ENCODE peak calls at places on chromosomes 6 and 20, in nine cellular contexts. C is breast epithelium; A is psoas muscle; Q is NCI-H524; I is B cell; V is HCEC 1CT; N is naive thymus-derived CD4-positive, alpha-beta T cell; E is CD4-positive, CD25-positive, alpha-beta regulatory T cell; Y is stimulated activated naive CD4-positive, alpha-beta T cell treated with Interleukin-2 at 50 U/mL for 16 hours. M is an unnamed sample.

GRCh38 chr20:11411765-11412164 is 505.9 kb upstream of the BTBD3 start:
- DNase-seq in E (no peak), N (no peak), C (no peak), V (no peak), I (no peak), Y (no peak), A (no peak), Q (no peak), M (no peak)

GRCh38 chr20:7650081-7650480 is 290.2 kb downstream of the HAO1 start:
- DNase-seq in V (no peak), E (no peak), C (no peak), A (no peak), N (no peak), Y (no peak), Q (no peak), I (no peak), M (no peak)

GRCh38 chr6:123616016-123616415 is 20.7 kb downstream of the TRDN start:
- DNase-seq in Q (no peak), I (no peak), A (no peak), E (no peak), C (no peak), Y (no peak), N (no peak), V (no peak), M (no peak)

GRCh38 chr20:57224641-57225138 is 41.8 kb downstream of the BMP7 start:
- DNase-seq in Y (no peak), V (no peak), I (no peak), A (peak), Q (peak), N (no peak), E (no peak), C (no peak), M (no peak)

GRCh38 chr6:158290659-158291058 is 21.6 kb upstream of the TULP4 start:
- DNase-seq in C (no peak), A (no peak), E (peak), Y (peak), V (no peak), N (peak), I (peak), Q (no peak), M (peak)

GRCh38 chr6:22361576-22361975 is 64.7 kb upstream of the PRL start:
- DNase-seq in N (no peak), V (no peak), A (no peak), C (no peak), Y (no peak), Q (no peak), E (no peak), I (no peak), M (no peak)

GRCh38 chr6:140077712-140078551 is 703.5 kb upstream of the CITED2 start:
- DNase-seq in I (no peak), Q (no peak), A (no peak), C (no peak), N (no peak), E (no peak), V (peak), Y (no peak), M (no peak)

GRCh38 chr6:34912715-34913464 is 23.8 kb downstream of the ANKS1A start:
- DNase-seq in V (peak), N (peak), I (peak), C (no peak), E (peak), Q (no peak), Y (peak), A (no peak), M (peak)

GRCh38 chr6:149055195-149055899 is 262.2 kb upstream of the TAB2 start:
- DNase-seq in V (no peak), C (no peak), A (no peak), Q (no peak), E (no peak), I (no peak), Y (no peak), N (no peak), M (no peak)

GRCh38 chr6:155541976-155542375 is 86.3 kb upstream of the NOX3 start:
- DNase-seq in Q (peak), C (no peak), A (no peak), V (no peak), E (no peak), I (no peak), Y (no peak), N (no peak), M (no peak)

GRCh38 chr6:34284563-34285545 is 36.0 kb upstream of the SMIM29 start:
- DNase-seq in Y (no peak), N (no peak), V (peak), E (no peak), Q (peak), I (peak), C (no peak), A (peak), M (no peak)

GRCh38 chr6:108897371-108897770 is 49.1 kb downstream of the ARMC2 start:
- DNase-seq in Y (no peak), A (no peak), E (no peak), C (no peak), N (no peak), V (no peak), I (no peak), Q (no peak), M (no peak)

GRCh38 chr20:17683218-17684076 is 1.4 kb upstream of the RRBP1 start:
- DNase-seq in V (no peak), N (no peak), E (no peak), I (no peak), C (no peak), A (no peak), Q (no peak), Y (no peak), M (no peak)

GRCh38 chr6:116034327-116034726 is 26.4 kb downstream of the FRK start:
- DNase-seq in E (no peak), C (no peak), Q (no peak), V (peak), I (no peak), Y (no peak), A (no peak), N (no peak), M (no peak)

GRCh38 chr6:39421383-39422225 is 99.1 kb upstream of the KCNK16 start:
- DNase-seq in C (no peak), I (no peak), A (no peak), Y (no peak), N (no peak), V (no peak), E (no peak), Q (no peak), M (no peak)

GRCh38 chr6:88708197-88708744 is 255.1 kb downstream of the RNGTT start:
- DNase-seq in I (no peak), A (no peak), N (no peak), C (no peak), Y (no peak), Q (no peak), V (no peak), E (no peak), M (no peak)

GRCh38 chr6:99187429-99187828 is 162.0 kb downstream of the FAXC start:
- DNase-seq in E (no peak), I (no peak), Q (no peak), N (no peak), C (no peak), V (no peak), Y (no peak), A (no peak), M (no peak)

GRCh38 chr6:98833101-98834059 is 994 bp upstream of the POU3F2 start:
- DNase-seq in Y (peak), V (no peak), E (peak), C (no peak), Q (peak), N (no peak), I (no peak), A (no peak), M (no peak)

GRCh38 chr6:123550052-123550617 is 86.6 kb downstream of the TRDN start:
- DNase-seq in V (no peak), E (no peak), I (no peak), N (no peak), A (no peak), Q (no peak), Y (no peak), C (no peak), M (no peak)

GRCh38 chr20:18739785-18740184 is 73.8 kb upstream of the SCP2D1 start:
- DNase-seq in I (no peak), V (peak), A (no peak), Q (no peak), C (no peak), N (no peak), E (no peak), Y (no peak), M (peak)

GRCh38 chr6:35392111-35392702 is 49.8 kb downstream of the PPARD start:
- DNase-seq in E (no peak), N (no peak), C (peak), V (no peak), Q (no peak), Y (no peak), I (no peak), A (no peak), M (no peak)

GRCh38 chr6:56435754-56436153 is 188.4 kb upstream of the COL21A1 start:
- DNase-seq in Y (no peak), V (no peak), N (no peak), A (no peak), I (no peak), C (no peak), E (no peak), Q (no peak), M (no peak)

GRCh38 chr20:25259788-25260254 is 11.9 kb downstream of the PYGB start:
- DNase-seq in N (peak), E (peak), A (no peak), Q (no peak), V (no peak), Y (no peak), C (no peak), I (no peak), M (no peak)

GRCh38 chr6:103001724-103002123 is 1608.2 kb downstream of the GRIK2 start:
- DNase-seq in I (no peak), V (no peak), A (no peak), N (no peak), E (no peak), Y (no peak), Q (no peak), C (no peak), M (no peak)

GRCh38 chr6:170162011-170162770 is 128.7 kb downstream of the DLL1 start:
- DNase-seq in E (no peak), A (no peak), I (no peak), V (no peak), N (no peak), C (peak), Y (no peak), Q (no peak), M (no peak)

GRCh38 chr6:3102875-3103274 is 15.6 kb upstream of the BPHL start:
- DNase-seq in A (no peak), Y (no peak), I (no peak), C (no peak), V (no peak), N (no peak), E (no peak), Q (no peak), M (no peak)

GRCh38 chr6:76703786-76704185 is 631.3 kb upstream of the IMPG1 start:
- DNase-seq in V (no peak), C (no peak), Q (no peak), E (no peak), N (no peak), I (no peak), Y (no peak), A (no peak), M (no peak)

GRCh38 chr6:35168461-35168861 is 27.3 kb upstream of the TCP11 start:
- DNase-seq in V (no peak), C (no peak), I (no peak), E (no peak), Q (no peak), Y (no peak), N (no peak), A (no peak), M (no peak)

GRCh38 chr6:167350731-167351655 is 26.1 kb downstream of the TTLL2 start:
- DNase-seq in Y (peak), V (no peak), Q (peak), A (peak), E (peak), C (peak), N (peak), I (peak), M (peak)

GRCh38 chr6:159259726-159260125 is 90.5 kb downstream of the FNDC1 start:
- DNase-seq in Q (no peak), V (no peak), Y (no peak), I (no peak), N (no peak), E (no peak), A (no peak), C (no peak), M (no peak)

GRCh38 chr6:65113581-65113980 is 593.4 kb downstream of the EYS start:
- DNase-seq in C (no peak), A (no peak), E (no peak), Y (no peak), I (no peak), N (no peak), Q (no peak), V (peak), M (no peak)

GRCh38 chr6:113995632-113996031 is 24.7 kb upstream of the HDAC2 start:
- DNase-seq in E (no peak), V (peak), Y (no peak), I (no peak), N (no peak), C (no peak), A (peak), Q (peak), M (no peak)

GRCh38 chr6:108251252-108251651 is 9.6 kb downstream of the SNX3 start:
- DNase-seq in I (no peak), E (no peak), V (no peak), Q (no peak), A (no peak), N (no peak), C (no peak), Y (no peak), M (no peak)

GRCh38 chr6:158758464-158758863 is 60.7 kb downstream of the EZR start:
- DNase-seq in Q (peak), A (peak), V (no peak), N (no peak), I (no peak), E (no peak), Y (no peak), C (no peak), M (no peak)

GRCh38 chr6:130362128-130362527 is 3.7 kb upstream of the TMEM200A start:
- DNase-seq in I (no peak), E (no peak), Y (no peak), N (peak), V (no peak), Q (no peak), C (no peak), A (no peak), M (peak)

GRCh38 chr20:4549711-4550259 is 171.9 kb upstream of the PRND start:
- DNase-seq in N (no peak), Y (no peak), I (no peak), A (no peak), V (no peak), Q (no peak), C (no peak), E (no peak), M (no peak)

GRCh38 chr6:45450801-45451200 is 73.1 kb upstream of the SUPT3H start:
- DNase-seq in V (no peak), C (no peak), Y (no peak), A (no peak), E (peak), N (peak), Q (no peak), I (no peak), M (no peak)

GRCh38 chr20:1979116-1979778 is 14.6 kb downstream of the PDYN start:
- DNase-seq in Q (no peak), N (no peak), V (no peak), E (no peak), C (no peak), A (no peak), I (no peak), Y (no peak), M (no peak)